ENCODE peak calls at places on chromosomes 11 and 22, in six cellular contexts. One of them, this sample, is unnamed.

GRCh38 chr11:19435306-19435989 is 194.7 kb upstream of the E2F8 start:
- ATAC-seq in HepG2: no peak
- ATAC-seq in K562: no peak
- ATAC-seq in upper lobe of left lung: no peak
- ATAC-seq in HCT116: no peak
- ATAC-seq in GM12878: peak; percentile 8
- ATAC-seq in this sample: no peak

GRCh38 chr11:63289658-63290057 is 46.3 kb upstream of the SLC22A25 start:
- ATAC-seq in K562: no peak
- ATAC-seq in upper lobe of left lung: no peak
- ATAC-seq in HCT116: no peak
- ATAC-seq in HepG2: peak; percentile 72
- ATAC-seq in GM12878: no peak
- ATAC-seq in this sample: no peak

GRCh38 chr22:20965104-20965887 is 1.8 kb upstream of the AIFM3 start:
- ATAC-seq in K562: no peak
- ATAC-seq in HepG2: peak; percentile 10
- ATAC-seq in GM12878: no peak
- ATAC-seq in HCT116: no peak
- ATAC-seq in upper lobe of left lung: no peak
- ATAC-seq in this sample: peak; percentile 57

GRCh38 chr22:19079691-19080090 is 42.5 kb downstream of the DGCR2 start:
- ATAC-seq in upper lobe of left lung: no peak
- ATAC-seq in GM12878: no peak
- ATAC-seq in K562: no peak
- ATAC-seq in HepG2: no peak
- ATAC-seq in HCT116: no peak
- ATAC-seq in this sample: no peak

GRCh38 chr11:11624206-11624605 is 2.4 kb upstream of the GALNT18 start:
- ATAC-seq in HCT116: no peak
- ATAC-seq in HepG2: no peak
- ATAC-seq in K562: no peak
- ATAC-seq in upper lobe of left lung: no peak
- ATAC-seq in GM12878: no peak
- ATAC-seq in this sample: no peak

GRCh38 chr11:16789061-16789415 is 50.6 kb downstream of the C11orf58 start:
- ATAC-seq in HCT116: no peak
- ATAC-seq in K562: no peak
- ATAC-seq in HepG2: no peak
- ATAC-seq in GM12878: no peak
- ATAC-seq in upper lobe of left lung: no peak
- ATAC-seq in this sample: no peak

GRCh38 chr11:123235117-123235686 is 40.2 kb upstream of the CLMP start:
- ATAC-seq in K562: peak; percentile 96
- ATAC-seq in upper lobe of left lung: peak; percentile 42
- ATAC-seq in HCT116: peak; percentile 86
- ATAC-seq in HepG2: peak; percentile 30
- ATAC-seq in GM12878: no peak
- ATAC-seq in this sample: no peak

GRCh38 chr11:73147771-73148681 is 5.9 kb upstream of the FCHSD2 start:
- ATAC-seq in HepG2: no peak
- ATAC-seq in upper lobe of left lung: no peak
- ATAC-seq in HCT116: no peak
- ATAC-seq in K562: no peak
- ATAC-seq in GM12878: peak; percentile 35
- ATAC-seq in this sample: peak; percentile 43

GRCh38 chr11:121123670-121124069 is 22.6 kb downstream of the TECTA start:
- ATAC-seq in HCT116: no peak
- ATAC-seq in GM12878: no peak
- ATAC-seq in HepG2: no peak
- ATAC-seq in K562: no peak
- ATAC-seq in upper lobe of left lung: no peak
- ATAC-seq in this sample: no peak

GRCh38 chr11:92932023-92932422 is 37.4 kb upstream of the MTNR1B start:
- ATAC-seq in K562: no peak
- ATAC-seq in GM12878: no peak
- ATAC-seq in HepG2: no peak
- ATAC-seq in HCT116: no peak
- ATAC-seq in upper lobe of left lung: no peak
- ATAC-seq in this sample: no peak

GRCh38 chr11:128607819-128608218 is 20.5 kb upstream of the ETS1 start:
- ATAC-seq in HCT116: no peak
- ATAC-seq in K562: no peak
- ATAC-seq in HepG2: no peak
- ATAC-seq in GM12878: no peak
- ATAC-seq in upper lobe of left lung: peak; percentile 18
- ATAC-seq in this sample: no peak

GRCh38 chr11:64447717-64448598 is 89.0 kb downstream of the RPS6KA4 start:
- ATAC-seq in HepG2: no peak
- ATAC-seq in HCT116: peak; percentile 20
- ATAC-seq in K562: no peak
- ATAC-seq in GM12878: peak; percentile 73
- ATAC-seq in upper lobe of left lung: peak; percentile 79
- ATAC-seq in this sample: peak; percentile 42

GRCh38 chr22:40116496-40117200 is 61.1 kb upstream of the TNRC6B start:
- ATAC-seq in K562: no peak
- ATAC-seq in HepG2: no peak
- ATAC-seq in upper lobe of left lung: no peak
- ATAC-seq in GM12878: no peak
- ATAC-seq in HCT116: no peak
- ATAC-seq in this sample: no peak

GRCh38 chr11:121466063-121466794 is 13.5 kb upstream of the SORL1-AS1 start:
- ATAC-seq in HepG2: peak; percentile 85
- ATAC-seq in HCT116: peak; percentile 78
- ATAC-seq in K562: no peak
- ATAC-seq in GM12878: peak; percentile 40
- ATAC-seq in upper lobe of left lung: peak; percentile 74
- ATAC-seq in this sample: peak; percentile 91

GRCh38 chr11:89433278-89433677 is 57.9 kb downstream of the NOX4 start:
- ATAC-seq in HCT116: no peak
- ATAC-seq in HepG2: no peak
- ATAC-seq in upper lobe of left lung: no peak
- ATAC-seq in K562: no peak
- ATAC-seq in GM12878: peak; percentile 40
- ATAC-seq in this sample: no peak

GRCh38 chr11:89441606-89442005 is 49.6 kb downstream of the NOX4 start:
- ATAC-seq in HCT116: no peak
- ATAC-seq in HepG2: no peak
- ATAC-seq in GM12878: no peak
- ATAC-seq in upper lobe of left lung: no peak
- ATAC-seq in K562: no peak
- ATAC-seq in this sample: no peak

GRCh38 chr11:89437317-89437716 is 53.9 kb downstream of the NOX4 start:
- ATAC-seq in K562: no peak
- ATAC-seq in GM12878: no peak
- ATAC-seq in HepG2: no peak
- ATAC-seq in upper lobe of left lung: no peak
- ATAC-seq in HCT116: no peak
- ATAC-seq in this sample: no peak

DNA sequence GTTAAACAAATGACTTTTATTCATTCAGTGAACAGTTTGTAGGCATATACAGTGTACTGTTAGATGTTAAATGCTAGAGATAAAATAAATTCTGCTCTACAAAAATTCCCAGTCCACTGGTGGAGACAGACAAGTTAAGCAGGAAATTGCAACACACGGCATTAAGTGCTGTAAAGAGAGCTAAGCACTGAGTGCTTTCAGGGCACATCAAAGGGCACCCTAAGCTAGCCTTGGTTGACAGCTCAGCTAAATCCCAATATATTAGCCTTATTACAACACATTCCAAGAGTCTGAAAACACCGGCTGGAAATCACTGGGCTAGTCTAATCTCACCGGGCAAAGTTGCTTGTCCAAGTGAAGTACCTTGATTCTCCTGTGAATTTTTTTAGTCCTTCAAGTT is 55.1 kb downstream of the NOX4 start:
- ATAC-seq in HepG2: no peak
- ATAC-seq in K562: no peak
- ATAC-seq in GM12878: no peak
- ATAC-seq in upper lobe of left lung: peak; percentile 67
- ATAC-seq in HCT116: no peak
- ATAC-seq in this sample: no peak
- TF ChIP-seq POLR2A in HepG2: no peak
- TF ChIP-seq POLR2A in K562: no peak
- TF ChIP-seq POLR2A in GM12878: no peak
- TF ChIP-seq POLR2A in upper lobe of left lung: no peak
- TF ChIP-seq POLR2A in HCT116: no peak
- TF ChIP-seq POLR2A in this sample: no peak

GRCh38 chr11:2890466-2891241 is 5.1 kb upstream of the CDKN1C start:
- ATAC-seq in HCT116: peak; percentile 48
- ATAC-seq in HepG2: no peak
- ATAC-seq in GM12878: no peak
- ATAC-seq in upper lobe of left lung: no peak
- ATAC-seq in K562: peak; percentile 69
- ATAC-seq in this sample: peak; percentile 44
- TF ChIP-seq POLR2AphosphoS5 in HCT116: peak; percentile 72
- TF ChIP-seq POLR2AphosphoS5 in HepG2: no peak
- TF ChIP-seq POLR2AphosphoS5 in GM12878: no peak
- TF ChIP-seq POLR2AphosphoS5 in upper lobe of left lung: no peak
- TF ChIP-seq POLR2AphosphoS5 in K562: peak; percentile 58
- TF ChIP-seq POLR2AphosphoS5 in this sample: peak; percentile 90

GRCh38 chr22:37187891-37188761 is at the start of gene C1QTNF6:
- ATAC-seq in HepG2: peak; percentile 44
- ATAC-seq in upper lobe of left lung: peak; percentile 83
- ATAC-seq in GM12878: no peak
- ATAC-seq in HCT116: peak; percentile 62
- ATAC-seq in K562: peak; percentile 45
- ATAC-seq in this sample: peak; percentile 64
- TF ChIP-seq POLR2A in HepG2: no peak
- TF ChIP-seq POLR2A in upper lobe of left lung: no peak
- TF ChIP-seq POLR2A in GM12878: no peak
- TF ChIP-seq POLR2A in HCT116: no peak
- TF ChIP-seq POLR2A in K562: no peak
- TF ChIP-seq POLR2A in this sample: no peak

DNA sequence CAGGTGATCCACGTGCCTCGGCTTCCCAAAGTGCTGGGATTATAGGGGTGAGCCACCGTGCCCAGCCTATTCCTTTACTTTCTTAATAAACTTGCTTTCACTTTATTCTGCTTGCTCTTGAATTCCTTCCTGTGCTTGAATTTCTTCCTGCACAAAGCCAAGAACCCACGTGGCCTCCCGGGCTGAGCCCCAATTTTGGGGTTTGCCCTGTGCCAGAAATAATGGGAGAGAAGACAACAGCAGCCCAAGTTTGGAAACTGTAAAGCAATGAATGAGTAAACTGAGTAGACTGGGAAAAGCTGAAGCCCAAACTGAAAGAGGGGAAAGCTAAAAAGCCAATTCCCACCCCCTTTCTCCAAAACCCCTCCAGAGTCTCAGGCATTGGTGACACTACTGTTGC is 136.4 kb downstream of the NECTIN1 start:
- ATAC-seq in upper lobe of left lung: peak; percentile 72
- ATAC-seq in HepG2: no peak
- ATAC-seq in HCT116: no peak
- ATAC-seq in GM12878: no peak
- ATAC-seq in K562: no peak
- ATAC-seq in this sample: peak; percentile 48
- TF ChIP-seq POLR2AphosphoS5 in upper lobe of left lung: no peak
- TF ChIP-seq POLR2AphosphoS5 in HepG2: no peak
- TF ChIP-seq POLR2AphosphoS5 in HCT116: no peak
- TF ChIP-seq POLR2AphosphoS5 in GM12878: no peak
- TF ChIP-seq POLR2AphosphoS5 in K562: no peak
- TF ChIP-seq POLR2AphosphoS5 in this sample: peak; percentile 17

DNA sequence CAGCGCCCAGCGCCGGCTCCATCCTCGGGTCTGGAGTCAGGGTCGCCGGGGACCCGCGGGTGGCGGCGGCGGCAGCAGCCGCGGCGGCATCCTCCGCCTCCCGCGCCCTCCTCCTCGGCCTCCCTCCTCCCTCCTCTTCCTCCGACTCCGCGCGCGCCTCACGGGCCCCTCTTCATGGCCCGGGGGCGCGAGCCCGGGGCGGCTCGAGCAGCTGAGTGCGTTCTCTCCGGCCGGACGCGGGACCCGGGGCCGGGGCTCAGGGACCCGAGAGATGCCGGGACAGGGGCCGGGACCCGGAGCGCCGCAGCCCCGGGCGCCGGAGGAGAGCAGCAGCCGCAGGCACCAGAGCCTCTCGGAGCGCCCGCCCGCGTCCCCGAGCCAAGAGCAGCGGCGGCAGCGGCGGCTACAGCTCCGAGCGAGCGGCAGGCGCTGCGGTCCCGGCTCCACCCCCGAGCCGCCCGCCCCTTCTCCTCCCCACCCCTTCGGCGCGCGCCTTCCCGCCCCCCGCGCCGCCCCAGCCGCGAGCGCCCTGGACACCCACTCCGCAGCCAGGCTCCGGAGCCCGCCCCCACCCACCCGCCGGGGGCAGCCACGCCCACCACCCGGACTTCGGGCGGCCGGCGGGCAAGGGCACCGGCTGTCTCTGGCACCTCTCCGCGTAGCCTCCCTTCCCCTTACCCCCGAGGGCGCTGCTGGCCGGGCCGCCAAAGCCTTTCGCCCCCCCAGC is at the start of gene CHST1:
- ATAC-seq in HepG2: peak; percentile 47
- ATAC-seq in upper lobe of left lung: peak; percentile 76
- ATAC-seq in GM12878: peak; percentile 29
- ATAC-seq in HCT116: peak; percentile 78
- ATAC-seq in K562: no peak
- ATAC-seq in this sample: peak; percentile 83
- TF ChIP-seq POLR2A in HepG2: no peak
- TF ChIP-seq POLR2A in upper lobe of left lung: no peak
- TF ChIP-seq POLR2A in GM12878: no peak
- TF ChIP-seq POLR2A in HCT116: no peak
- TF ChIP-seq POLR2A in K562: no peak
- TF ChIP-seq POLR2A in this sample: no peak

DNA sequence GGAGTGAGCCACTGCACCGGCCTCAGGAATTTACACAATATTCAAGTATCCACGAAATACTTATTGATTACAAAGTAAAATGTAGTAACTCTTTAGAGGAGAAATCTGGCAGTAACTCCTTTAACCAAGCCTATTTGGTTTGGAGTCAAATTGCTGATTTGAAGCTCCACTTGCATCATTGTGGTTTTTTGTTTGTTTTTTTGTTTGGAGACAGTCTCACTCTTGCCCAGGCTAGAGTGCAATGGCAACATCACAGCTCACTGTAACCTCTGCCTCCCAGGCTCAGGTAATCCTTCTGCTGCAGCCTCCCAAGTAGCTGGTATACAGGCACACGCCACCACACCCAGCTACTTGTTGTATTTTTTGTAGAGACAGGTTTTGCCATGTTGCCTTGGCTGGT is 6.4 kb upstream of the QSER1 start:
- ATAC-seq in K562: no peak
- ATAC-seq in HepG2: no peak
- ATAC-seq in HCT116: no peak
- ATAC-seq in upper lobe of left lung: no peak
- ATAC-seq in GM12878: no peak
- ATAC-seq in this sample: no peak
- TF ChIP-seq POLR2AphosphoS5 in K562: no peak
- TF ChIP-seq POLR2AphosphoS5 in HepG2: no peak
- TF ChIP-seq POLR2AphosphoS5 in HCT116: no peak
- TF ChIP-seq POLR2AphosphoS5 in upper lobe of left lung: no peak
- TF ChIP-seq POLR2AphosphoS5 in GM12878: no peak
- TF ChIP-seq POLR2AphosphoS5 in this sample: no peak

This sample was measured in gastroesophageal sphincter.